ENCODE peak calls at places on chromosomes 12 and 14, in eight cellular contexts. U is mesendoderm, Q is RWPE2, A is neuronal stem cell, B is heart left ventricle, X is adrenal gland, P is left ventricle myocardium inferior, J is mucosa of descending colon. N is an unnamed sample.

GRCh38 chr12:39443704-39444234 is 849 bp upstream of the KIF21A start:
- DNase-seq in P (no peak), B (no peak), U (peak; percentile 13), X (no peak), J (no peak), Q (no peak), A (peak; percentile 15), N (no peak)

GRCh38 chr14:25026476-25027137 is 23.3 kb downstream of the STXBP6 start:
- DNase-seq in J (no peak), A (no peak), Q (no peak), B (no peak), P (no peak), X (no peak), U (no peak), N (no peak)

GRCh38 chr12:2411586-2412304 is 359.0 kb downstream of the CACNA1C start:
- DNase-seq in Q (peak; percentile 61), J (no peak), B (peak; percentile 21), U (peak; percentile 17), X (no peak), A (no peak), P (no peak), N (no peak)

GRCh38 chr12:90969851-90970250 is 14.9 kb upstream of the CCER1 start:
- DNase-seq in J (no peak), U (no peak), B (no peak), X (no peak), Q (no peak), P (no peak), A (no peak), N (no peak)

GRCh38 chr12:122471324-122472226 is 29.2 kb downstream of the ZCCHC8 start:
- DNase-seq in B (no peak), U (peak; percentile 64), X (peak; percentile 52), P (no peak), A (peak; percentile 30), Q (no peak), J (no peak), N (no peak)

GRCh38 chr12:8609061-8609570 is 3.5 kb downstream of the AICDA start:
- DNase-seq in U (peak; percentile 58), J (peak; percentile 13), P (no peak), Q (no peak), A (peak; percentile 21), X (peak; percentile 56), B (no peak), N (no peak)

GRCh38 chr12:121839106-121839992 is 19.3 kb downstream of the HPD start:
- DNase-seq in J (peak; percentile 100), A (peak; percentile 97), P (peak; percentile 100), X (peak; percentile 100), B (peak; percentile 100), Q (peak; percentile 99), U (peak; percentile 98), N (peak; percentile 100)

GRCh38 chr14:52112336-52113018 is 43.6 kb upstream of the NID2 start:
- DNase-seq in Q (no peak), X (no peak), B (no peak), J (no peak), U (no peak), A (no peak), P (no peak), N (no peak)

GRCh38 chr12:95548056-95548538 is 3.2 kb downstream of the USP44 start:
- DNase-seq in U (peak; percentile 74), A (peak; percentile 30), B (no peak), Q (peak; percentile 59), P (peak; percentile 18), X (peak; percentile 53), J (no peak), N (peak; percentile 47)

GRCh38 chr14:49770212-49770817 is 2.4 kb downstream of the KLHDC2 start:
- DNase-seq in B (no peak), X (no peak), P (no peak), Q (no peak), A (no peak), J (peak; percentile 80), U (no peak), N (no peak)

GRCh38 chr14:106845286-106846087 is 1319.1 kb downstream of the TMEM121 start:
- DNase-seq in X (no peak), Q (peak; percentile 77), P (no peak), A (no peak), B (no peak), J (peak; percentile 95), U (no peak), N (peak; percentile 72)

GRCh38 chr14:80055912-80056801 is 155.1 kb downstream of the DIO2 start:
- DNase-seq in A (peak; percentile 44), P (no peak), U (peak; percentile 72), B (no peak), Q (no peak), X (peak; percentile 64), J (peak; percentile 25), N (no peak)

GRCh38 chr12:20507711-20508110 is 139.4 kb downstream of the PDE3A start:
- DNase-seq in J (no peak), B (no peak), U (no peak), Q (no peak), X (no peak), P (no peak), A (no peak), N (no peak)

GRCh38 chr12:92593734-92594402 is 108.9 kb upstream of the PLEKHG7 start:
- DNase-seq in X (peak; percentile 86), U (peak; percentile 32), B (no peak), J (peak; percentile 42), P (no peak), A (no peak), Q (peak; percentile 77), N (no peak)

GRCh38 chr12:56785141-56785865 is 22.2 kb downstream of the HSD17B6 start:
- DNase-seq in A (no peak), Q (no peak), J (no peak), U (no peak), B (no peak), P (no peak), X (no peak), N (no peak)

GRCh38 chr12:67742461-67742860 is 93.9 kb downstream of the DYRK2 start:
- DNase-seq in X (no peak), J (no peak), B (no peak), Q (no peak), A (no peak), P (no peak), U (peak; percentile 85), N (no peak)

GRCh38 chr14:99816642-99817041 is 23.4 kb downstream of the EML1 start:
- DNase-seq in B (no peak), Q (no peak), U (no peak), X (no peak), P (no peak), J (no peak), A (no peak), N (no peak)

GRCh38 chr12:19867970-19868369 is 428.7 kb downstream of the AEBP2 start:
- DNase-seq in B (no peak), X (no peak), A (no peak), J (no peak), U (no peak), P (no peak), Q (no peak), N (no peak)

GRCh38 chr12:109888179-109889020 is 8.1 kb upstream of the GLTP start:
- DNase-seq in J (no peak), B (no peak), P (no peak), X (no peak), A (no peak), Q (no peak), U (no peak), N (no peak)

GRCh38 chr14:28599191-28599590 is 167.4 kb upstream of the FOXG1 start:
- DNase-seq in U (no peak), J (no peak), Q (no peak), A (no peak), P (no peak), X (no peak), B (no peak), N (no peak)

DNA sequence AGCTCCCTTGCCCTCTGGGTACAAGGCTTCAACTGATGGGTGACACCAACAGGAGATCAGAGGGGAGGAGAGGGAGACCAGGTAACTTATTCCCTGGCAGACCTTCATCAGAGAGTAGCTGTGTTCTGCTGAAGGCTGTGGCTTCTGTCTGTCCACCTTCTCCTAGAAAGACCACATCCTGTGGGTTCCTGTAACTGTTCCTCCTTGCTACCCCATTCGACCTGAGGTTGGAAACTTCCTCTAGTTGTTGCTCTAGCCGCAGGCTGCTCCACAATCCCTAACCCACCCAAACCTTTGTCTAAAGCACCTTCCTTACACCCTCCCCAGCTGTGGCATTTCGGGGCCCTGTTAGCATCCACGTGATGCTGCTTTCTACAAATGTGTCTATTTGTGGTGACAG is 454.2 kb downstream of the DPF3 start:
- DNase-seq in A (no peak), U (no peak), J (peak; percentile 6), X (no peak), P (no peak), Q (no peak), B (no peak), N (no peak)
- H3K4me1 ChIP-seq in A (no peaks in the 10 kb centered on the region), U (peaks cover 2% of the 10 kb centered on the region), J (no peaks in the 10 kb centered on the region), X (no peaks in the 10 kb centered on the region), P (no peaks in the 10 kb centered on the region), Q (no peaks in the 10 kb centered on the region), B (no peaks in the 10 kb centered on the region), N (no peaks in the 10 kb centered on the region)

DNA sequence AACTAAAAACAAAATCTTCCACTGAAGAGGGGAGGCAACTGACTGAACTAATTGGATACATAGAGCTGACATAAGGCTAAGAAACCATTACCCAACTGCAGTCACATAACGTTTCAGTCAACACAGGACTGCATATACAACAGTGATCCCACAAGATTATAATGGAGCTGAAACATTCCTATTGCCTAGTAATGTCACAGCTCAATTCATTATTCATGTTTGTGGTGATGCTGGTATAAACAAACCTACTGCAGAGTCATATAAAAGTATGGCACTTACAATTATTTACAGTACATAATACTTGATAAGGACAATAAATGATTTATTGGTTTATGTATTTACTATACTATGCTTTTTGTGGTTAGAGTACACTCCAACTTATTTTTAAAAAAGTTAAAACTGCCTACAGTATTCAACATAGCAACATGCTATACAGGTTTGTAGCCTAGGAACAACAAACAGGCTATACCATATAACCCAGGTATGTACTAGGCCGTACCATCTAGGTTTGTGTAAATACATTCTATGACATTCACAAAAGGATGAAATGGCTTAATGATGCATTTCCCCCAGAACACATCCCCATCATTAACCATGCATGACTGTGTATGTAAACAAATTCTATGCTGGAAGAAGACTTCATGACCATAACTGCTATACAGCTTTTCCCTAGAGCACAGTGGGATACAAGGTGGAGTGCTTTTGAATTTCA is 4.3 kb downstream of the NAP1L1 start:
- DNase-seq in B (no peak), J (no peak), A (no peak), U (no peak), Q (no peak), P (no peak), X (no peak), N (no peak)
- H3K4me1 ChIP-seq in B (peaks cover 45% of the 10 kb centered on the region), J (peaks cover 6% of the 10 kb centered on the region), A (peaks cover 3% of the 10 kb centered on the region), U (peaks cover 4% of the 10 kb centered on the region), Q (peaks cover 16% of the 10 kb centered on the region), P (peaks cover 70% of the 10 kb centered on the region), X (peaks cover 5% of the 10 kb centered on the region), N (peaks cover 8% of the 10 kb centered on the region)

GRCh38 chr12:4283512-4284255 is 10.1 kb downstream of the CCND2 start:
- DNase-seq in Q (no peak), J (no peak), P (no peak), A (no peak), B (no peak), X (no peak), U (no peak), N (no peak)
- H3K4me1 ChIP-seq in Q (peaks cover 10% of the 10 kb centered on the region), J (peaks cover 40% of the 10 kb centered on the region), P (peaks cover 100% of the 10 kb centered on the region), A (peaks cover 48% of the 10 kb centered on the region), B (peaks cover 86% of the 10 kb centered on the region), X (peaks cover 61% of the 10 kb centered on the region), U (peaks cover 2% of the 10 kb centered on the region), N (no peaks in the 10 kb centered on the region)

GRCh38 chr14:84937044-84937443 is 592.9 kb upstream of the FLRT2 start:
- DNase-seq in Q (no peak), J (no peak), B (no peak), U (no peak), A (no peak), P (no peak), X (no peak), N (no peak)
- H3K4me1 ChIP-seq in Q (no peaks in the 10 kb centered on the region), J (no peaks in the 10 kb centered on the region), B (no peaks in the 10 kb centered on the region), U (no peaks in the 10 kb centered on the region), A (no peaks in the 10 kb centered on the region), P (no peaks in the 10 kb centered on the region), X (no peaks in the 10 kb centered on the region), N (no peaks in the 10 kb centered on the region)

N was measured in pancreas.